ENCODE peak calls at places on chromosome 22, in nine cellular contexts. One of them, this sample, is unnamed. For H3K36me3, the result is how much of the 10 kb centered on the place peaks cover.

GRCh38 chr22:50700387-50701075 is 27.9 kb downstream of the SHANK3 start:
- DNase-seq in astrocyte: peak
- DNase-seq in transverse colon: no peak
- DNase-seq in heart left ventricle: peak
- DNase-seq in ovary: no peak
- DNase-seq in left ventricle myocardium inferior: peak
- DNase-seq in ascending aorta: no peak
- DNase-seq in colonic mucosa: no peak
- DNase-seq in kidney epithelial cell: no peak
- DNase-seq in this sample: no peak

GRCh38 chr22:42287174-42287890 is 16.9 kb upstream of the TCF20 start:
- DNase-seq in astrocyte: no peak
- DNase-seq in transverse colon: no peak
- DNase-seq in heart left ventricle: peak
- DNase-seq in ovary: no peak
- DNase-seq in left ventricle myocardium inferior: no peak
- DNase-seq in ascending aorta: no peak
- DNase-seq in colonic mucosa: no peak
- DNase-seq in kidney epithelial cell: no peak
- DNase-seq in this sample: no peak

GRCh38 chr22:43239102-43239875 is 52.4 kb upstream of the TTLL12 start:
- DNase-seq in astrocyte: no peak
- DNase-seq in transverse colon: no peak
- DNase-seq in heart left ventricle: no peak
- DNase-seq in ovary: peak
- DNase-seq in left ventricle myocardium inferior: peak
- DNase-seq in ascending aorta: no peak
- DNase-seq in colonic mucosa: no peak
- DNase-seq in kidney epithelial cell: no peak
- DNase-seq in this sample: no peak

GRCh38 chr22:42915980-42916765 is 59.1 kb upstream of the ARFGAP3 start:
- DNase-seq in astrocyte: no peak
- DNase-seq in transverse colon: no peak
- DNase-seq in heart left ventricle: no peak
- DNase-seq in ovary: no peak
- DNase-seq in left ventricle myocardium inferior: no peak
- DNase-seq in ascending aorta: no peak
- DNase-seq in colonic mucosa: no peak
- DNase-seq in kidney epithelial cell: no peak
- DNase-seq in this sample: no peak

GRCh38 chr22:47589271-47590250 is 827.1 kb downstream of the TBC1D22A start:
- DNase-seq in astrocyte: no peak
- DNase-seq in transverse colon: no peak
- DNase-seq in heart left ventricle: no peak
- DNase-seq in ovary: no peak
- DNase-seq in left ventricle myocardium inferior: no peak
- DNase-seq in ascending aorta: no peak
- DNase-seq in colonic mucosa: no peak
- DNase-seq in kidney epithelial cell: no peak
- DNase-seq in this sample: no peak

GRCh38 chr22:18031670-18032454 is 7.5 kb upstream of the MICAL3 start:
- DNase-seq in astrocyte: peak
- DNase-seq in transverse colon: no peak
- DNase-seq in heart left ventricle: no peak
- DNase-seq in ovary: no peak
- DNase-seq in left ventricle myocardium inferior: peak
- DNase-seq in ascending aorta: no peak
- DNase-seq in colonic mucosa: no peak
- DNase-seq in kidney epithelial cell: peak
- DNase-seq in this sample: peak

GRCh38 chr22:49531533-49531895 is 296.2 kb downstream of the BRD1 start:
- DNase-seq in astrocyte: no peak
- DNase-seq in transverse colon: no peak
- DNase-seq in heart left ventricle: no peak
- DNase-seq in ovary: no peak
- DNase-seq in left ventricle myocardium inferior: no peak
- DNase-seq in ascending aorta: no peak
- DNase-seq in colonic mucosa: no peak
- DNase-seq in kidney epithelial cell: no peak
- DNase-seq in this sample: no peak

GRCh38 chr22:30104501-30105156 is 24.4 kb downstream of the HORMAD2 start:
- DNase-seq in astrocyte: peak
- DNase-seq in transverse colon: no peak
- DNase-seq in heart left ventricle: no peak
- DNase-seq in ovary: no peak
- DNase-seq in left ventricle myocardium inferior: no peak
- DNase-seq in ascending aorta: no peak
- DNase-seq in colonic mucosa: no peak
- DNase-seq in kidney epithelial cell: no peak
- DNase-seq in this sample: no peak

GRCh38 chr22:42655693-42656092 is 6.5 kb upstream of the CYB5R3 start:
- DNase-seq in astrocyte: no peak
- DNase-seq in transverse colon: peak
- DNase-seq in heart left ventricle: no peak
- DNase-seq in ovary: no peak
- DNase-seq in left ventricle myocardium inferior: no peak
- DNase-seq in ascending aorta: no peak
- DNase-seq in colonic mucosa: no peak
- DNase-seq in kidney epithelial cell: no peak
- DNase-seq in this sample: no peak

GRCh38 chr22:49896201-49896600 is 22.0 kb downstream of the ALG12 start:
- DNase-seq in astrocyte: no peak
- DNase-seq in transverse colon: no peak
- DNase-seq in heart left ventricle: no peak
- DNase-seq in ovary: no peak
- DNase-seq in left ventricle myocardium inferior: no peak
- DNase-seq in ascending aorta: no peak
- DNase-seq in colonic mucosa: no peak
- DNase-seq in kidney epithelial cell: no peak
- DNase-seq in this sample: no peak

GRCh38 chr22:42773161-42773560 is 52.5 kb upstream of the A4GALT start:
- DNase-seq in astrocyte: no peak
- DNase-seq in transverse colon: no peak
- DNase-seq in heart left ventricle: no peak
- DNase-seq in ovary: peak
- DNase-seq in left ventricle myocardium inferior: no peak
- DNase-seq in ascending aorta: no peak
- DNase-seq in colonic mucosa: no peak
- DNase-seq in kidney epithelial cell: no peak
- DNase-seq in this sample: no peak

GRCh38 chr22:27764722-27765236 is 36.8 kb downstream of the MN1 start:
- DNase-seq in astrocyte: no peak
- DNase-seq in transverse colon: no peak
- DNase-seq in heart left ventricle: no peak
- DNase-seq in ovary: no peak
- DNase-seq in left ventricle myocardium inferior: no peak
- DNase-seq in ascending aorta: no peak
- DNase-seq in colonic mucosa: no peak
- DNase-seq in kidney epithelial cell: no peak
- DNase-seq in this sample: no peak

GRCh38 chr22:20728523-20729190 is 45.3 kb upstream of the SERPIND1 start:
- DNase-seq in astrocyte: no peak
- DNase-seq in transverse colon: no peak
- DNase-seq in heart left ventricle: no peak
- DNase-seq in ovary: no peak
- DNase-seq in left ventricle myocardium inferior: no peak
- DNase-seq in ascending aorta: no peak
- DNase-seq in colonic mucosa: no peak
- DNase-seq in kidney epithelial cell: no peak
- DNase-seq in this sample: no peak

GRCh38 chr22:18029686-18030267 is 5.4 kb upstream of the MICAL3 start:
- DNase-seq in astrocyte: no peak
- DNase-seq in transverse colon: no peak
- DNase-seq in heart left ventricle: no peak
- DNase-seq in ovary: no peak
- DNase-seq in left ventricle myocardium inferior: no peak
- DNase-seq in ascending aorta: no peak
- DNase-seq in colonic mucosa: no peak
- DNase-seq in kidney epithelial cell: no peak
- DNase-seq in this sample: no peak

GRCh38 chr22:26756675-26757293 is 99.4 kb downstream of the MIAT start:
- DNase-seq in astrocyte: peak
- DNase-seq in transverse colon: peak
- DNase-seq in heart left ventricle: peak
- DNase-seq in ovary: peak
- DNase-seq in left ventricle myocardium inferior: peak
- DNase-seq in ascending aorta: no peak
- DNase-seq in colonic mucosa: peak
- DNase-seq in kidney epithelial cell: no peak
- DNase-seq in this sample: no peak

GRCh38 chr22:19505735-19506126 is 18.5 kb downstream of the CLDN5 start:
- DNase-seq in astrocyte: no peak
- DNase-seq in transverse colon: no peak
- DNase-seq in heart left ventricle: no peak
- DNase-seq in ovary: no peak
- DNase-seq in left ventricle myocardium inferior: no peak
- DNase-seq in ascending aorta: no peak
- DNase-seq in colonic mucosa: no peak
- DNase-seq in kidney epithelial cell: no peak
- DNase-seq in this sample: no peak

DNA sequence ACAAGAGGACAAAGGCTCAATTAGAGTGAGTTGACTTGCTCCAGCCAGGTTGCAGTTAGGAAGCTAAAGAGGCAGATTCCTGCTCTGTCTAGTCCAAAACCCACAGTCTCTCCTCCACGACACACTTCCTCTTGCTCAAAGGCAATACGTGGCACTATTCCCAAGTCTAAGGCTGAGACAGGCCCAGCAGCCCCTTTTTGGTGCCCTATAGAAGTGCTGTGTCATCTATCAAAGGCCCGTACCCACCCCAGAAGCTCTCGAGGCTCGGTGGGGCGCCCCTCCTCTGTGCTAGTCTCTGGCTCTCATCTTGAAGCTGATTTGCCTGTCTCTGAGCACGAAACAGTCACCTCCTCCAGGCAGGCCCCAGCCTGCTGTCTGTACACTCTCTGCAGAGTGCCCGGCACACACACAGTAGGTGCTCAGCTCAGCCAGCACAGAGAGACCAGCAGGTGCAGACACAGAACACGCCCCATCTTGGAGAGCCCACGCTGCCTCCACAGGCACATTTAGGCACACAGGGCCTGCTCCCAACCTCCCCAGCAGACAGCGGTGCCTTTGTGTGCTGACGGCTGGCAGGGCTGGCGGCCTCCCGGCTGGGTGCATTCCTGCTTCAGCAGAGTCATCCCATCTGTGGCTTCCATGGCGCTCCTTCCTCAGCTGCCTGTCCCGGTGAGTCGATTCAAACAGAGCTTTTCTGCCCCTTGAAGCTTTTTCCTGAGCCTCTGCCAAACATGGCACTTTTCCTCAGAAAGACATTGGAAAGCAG is 52.7 kb downstream of the MYH9 start:
- DNase-seq in astrocyte: peak
- DNase-seq in transverse colon: no peak
- DNase-seq in heart left ventricle: no peak
- DNase-seq in ovary: no peak
- DNase-seq in left ventricle myocardium inferior: no peak
- DNase-seq in ascending aorta: no peak
- DNase-seq in colonic mucosa: no peak
- DNase-seq in kidney epithelial cell: no peak
- DNase-seq in this sample: no peak
- H3K36me3 ChIP-seq in astrocyte: half or more
- H3K36me3 ChIP-seq in transverse colon: under half
- H3K36me3 ChIP-seq in heart left ventricle: under half
- H3K36me3 ChIP-seq in ovary: under half
- H3K36me3 ChIP-seq in left ventricle myocardium inferior: half or more
- H3K36me3 ChIP-seq in ascending aorta: half or more
- H3K36me3 ChIP-seq in colonic mucosa: under half
- H3K36me3 ChIP-seq in kidney epithelial cell: under half
- H3K36me3 ChIP-seq in this sample: under half

GRCh38 chr22:39927544-39927943 is 26.7 kb downstream of the GRAP2 start:
- DNase-seq in astrocyte: no peak
- DNase-seq in transverse colon: no peak
- DNase-seq in heart left ventricle: no peak
- DNase-seq in ovary: no peak
- DNase-seq in left ventricle myocardium inferior: no peak
- DNase-seq in ascending aorta: no peak
- DNase-seq in colonic mucosa: no peak
- DNase-seq in kidney epithelial cell: no peak
- DNase-seq in this sample: no peak
- TF ChIP-seq CTCF in astrocyte: no peak
- TF ChIP-seq CTCF in transverse colon: no peak
- TF ChIP-seq CTCF in heart left ventricle: no peak
- TF ChIP-seq CTCF in ovary: no peak
- TF ChIP-seq CTCF in left ventricle myocardium inferior: no peak
- TF ChIP-seq CTCF in ascending aorta: no peak
- TF ChIP-seq CTCF in colonic mucosa: no peak
- TF ChIP-seq CTCF in kidney epithelial cell: no peak
- TF ChIP-seq CTCF in this sample: no peak

DNA sequence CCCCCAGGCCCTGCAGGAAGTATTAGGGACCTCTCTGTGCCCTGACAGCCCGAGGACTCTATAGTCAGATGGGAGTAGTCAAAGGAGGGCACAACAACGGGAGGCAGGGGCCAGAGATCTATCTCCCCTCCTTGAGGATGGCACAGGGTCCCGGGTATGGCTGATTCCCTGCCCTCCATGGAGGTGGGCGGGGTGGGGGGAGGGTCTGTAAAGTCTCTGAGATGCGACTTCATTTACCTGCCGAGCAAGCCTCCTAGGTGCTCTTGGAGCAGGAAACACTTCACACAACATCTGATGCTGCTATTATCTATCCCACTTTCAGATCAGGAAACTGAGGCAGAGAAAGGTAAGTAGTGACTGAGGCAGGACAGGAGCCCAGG is 769 bp upstream of the CDC42EP1 start:
- DNase-seq in astrocyte: no peak
- DNase-seq in transverse colon: no peak
- DNase-seq in heart left ventricle: no peak
- DNase-seq in ovary: peak
- DNase-seq in left ventricle myocardium inferior: no peak
- DNase-seq in ascending aorta: no peak
- DNase-seq in colonic mucosa: no peak
- DNase-seq in kidney epithelial cell: no peak
- DNase-seq in this sample: no peak
- H3K4me3 ChIP-seq in astrocyte: no peak
- H3K4me3 ChIP-seq in transverse colon: peak
- H3K4me3 ChIP-seq in heart left ventricle: peak
- H3K4me3 ChIP-seq in ovary: peak
- H3K4me3 ChIP-seq in left ventricle myocardium inferior: peak
- H3K4me3 ChIP-seq in ascending aorta: peak
- H3K4me3 ChIP-seq in colonic mucosa: peak
- H3K4me3 ChIP-seq in kidney epithelial cell: no peak
- H3K4me3 ChIP-seq in this sample: peak

DNA sequence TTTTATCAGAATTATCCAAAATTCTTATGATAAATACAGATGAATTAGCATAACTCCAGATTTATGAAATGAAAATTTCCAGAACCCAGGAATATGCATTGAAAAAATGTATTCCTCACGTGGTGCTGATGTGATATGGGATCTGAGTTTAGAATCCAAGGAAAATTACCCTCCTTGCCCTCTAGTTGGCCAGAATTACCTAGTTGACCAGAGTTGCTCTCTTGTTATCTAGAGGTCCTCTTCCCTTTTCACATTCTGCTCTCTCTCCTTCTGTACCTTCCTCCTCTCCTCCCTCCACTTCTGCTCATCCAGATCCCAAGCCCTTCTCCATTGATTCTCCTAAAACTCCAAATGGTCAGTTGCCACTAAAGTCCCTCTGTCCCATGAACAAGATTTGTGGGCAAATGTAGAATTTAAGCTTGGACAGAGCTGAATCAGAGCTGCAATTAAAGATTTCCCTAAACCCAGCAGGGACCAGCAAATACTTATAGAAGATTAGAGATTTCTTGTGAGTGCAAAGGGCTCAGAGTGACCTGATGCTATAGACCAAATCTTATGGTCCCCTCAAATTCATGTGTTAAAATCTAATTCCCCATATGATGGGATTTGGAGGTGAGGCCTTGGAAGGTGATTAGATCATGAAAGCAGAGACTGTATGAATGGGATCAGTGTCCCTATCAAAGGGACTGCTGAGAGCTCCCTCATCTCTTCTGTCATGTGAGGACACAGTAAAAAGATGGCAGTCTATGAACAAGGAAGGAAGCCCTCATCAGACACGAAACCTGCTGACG is 103.2 kb upstream of the IGLL5 start:
- DNase-seq in astrocyte: no peak
- DNase-seq in transverse colon: no peak
- DNase-seq in heart left ventricle: no peak
- DNase-seq in ovary: no peak
- DNase-seq in left ventricle myocardium inferior: no peak
- DNase-seq in ascending aorta: no peak
- DNase-seq in colonic mucosa: no peak
- DNase-seq in kidney epithelial cell: no peak
- DNase-seq in this sample: no peak
- H3K36me3 ChIP-seq in astrocyte: under half
- H3K36me3 ChIP-seq in transverse colon: under half
- H3K36me3 ChIP-seq in heart left ventricle: under half
- H3K36me3 ChIP-seq in ovary: under half
- H3K36me3 ChIP-seq in left ventricle myocardium inferior: under half
- H3K36me3 ChIP-seq in ascending aorta: under half
- H3K36me3 ChIP-seq in colonic mucosa: under half
- H3K36me3 ChIP-seq in kidney epithelial cell: under half
- H3K36me3 ChIP-seq in this sample: under half

This sample was measured in BJ.